ENCODE peak calls at places on chromosomes 11 and 22, in eight cellular contexts. A is spleen, N is left ventricle myocardium inferior, T is uterus, H is breast epithelium, I is lung, J is SK-N-MC, U is HCT116. V is an unnamed sample.

GRCh38 chr11:64859542-64860414 is 15.3 kb upstream of the CDC42BPG start:
- DNase-seq in A (peak; percentile 88), N (no peak), T (no peak), H (no peak), I (no peak), J (no peak), U (no peak), V (no peak)

GRCh38 chr11:62193954-62194353 is 3.9 kb downstream of the SCGB1D1 start:
- DNase-seq in A (no peak), N (no peak), T (no peak), H (no peak), I (no peak), J (no peak), U (no peak), V (no peak)

GRCh38 chr11:13486926-13487660 is 8.7 kb downstream of the PTH start:
- DNase-seq in A (peak; percentile 88), N (peak; percentile 63), T (peak; percentile 23), H (no peak), I (peak; percentile 79), J (no peak), U (no peak), V (no peak)

GRCh38 chr11:68508425-68508824 is 47.9 kb downstream of the PPP6R3 start:
- DNase-seq in A (no peak), N (no peak), T (no peak), H (no peak), I (no peak), J (no peak), U (no peak), V (no peak)

GRCh38 chr11:4922304-4922703 is 1.8 kb downstream of the OR51G1 start:
- DNase-seq in A (no peak), N (no peak), T (no peak), H (no peak), I (no peak), J (no peak), U (no peak), V (no peak)

GRCh38 chr11:95296165-95296564 is 65.2 kb upstream of the SESN3 start:
- DNase-seq in A (no peak), N (no peak), T (peak; percentile 31), H (no peak), I (peak; percentile 70), J (no peak), U (no peak), V (no peak)

GRCh38 chr22:42294034-42294985 is 23.9 kb upstream of the TCF20 start:
- DNase-seq in A (no peak), N (peak; percentile 53), T (no peak), H (no peak), I (no peak), J (peak; percentile 58), U (no peak), V (no peak)

GRCh38 chr11:61860054-61860903 is 31.1 kb downstream of the FADS3 start:
- DNase-seq in A (no peak), N (peak; percentile 82), T (peak; percentile 82), H (peak; percentile 40), I (no peak), J (no peak), U (peak; percentile 43), V (no peak)

GRCh38 chr11:12017865-12018453 is 9.5 kb upstream of the DKK3 start:
- DNase-seq in A (no peak), N (no peak), T (no peak), H (no peak), I (no peak), J (no peak), U (no peak), V (no peak)

GRCh38 chr11:12019337-12019736 is 10.9 kb upstream of the DKK3 start:
- DNase-seq in A (no peak), N (no peak), T (no peak), H (no peak), I (no peak), J (no peak), U (no peak), V (peak; percentile 59)

GRCh38 chr11:12017243-12017678 is 8.8 kb upstream of the DKK3 start:
- DNase-seq in A (no peak), N (no peak), T (no peak), H (no peak), I (no peak), J (no peak), U (no peak), V (no peak)

GRCh38 chr11:12020546-12020945 is 12.1 kb upstream of the DKK3 start:
- DNase-seq in A (no peak), N (no peak), T (no peak), H (no peak), I (no peak), J (no peak), U (no peak), V (no peak)

DNA sequence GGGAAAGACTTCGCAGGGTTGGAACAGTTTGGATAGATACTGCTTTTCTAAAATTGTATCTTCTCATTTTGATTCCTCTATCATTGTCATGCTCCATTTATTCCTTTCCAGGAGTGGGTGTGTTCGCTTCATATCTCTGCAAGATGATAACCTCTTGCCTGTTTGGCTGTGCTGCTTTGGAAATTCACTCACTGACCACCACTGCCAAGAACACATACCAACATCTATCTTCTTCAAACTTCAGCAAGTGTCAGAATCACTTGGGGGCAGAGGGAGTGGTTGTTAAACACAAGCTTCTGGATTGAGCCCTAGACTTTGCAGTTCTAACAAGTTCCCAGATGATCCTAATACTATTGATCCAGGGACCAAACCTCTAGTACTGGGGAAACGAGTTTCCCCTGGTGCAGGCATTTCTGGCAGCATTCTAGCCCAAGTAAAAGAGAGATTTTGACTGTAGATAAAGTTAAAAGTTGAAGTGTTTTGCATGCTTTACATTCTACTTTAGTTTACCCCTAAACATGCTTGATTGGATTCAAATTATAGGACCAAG is 11.5 kb upstream of the DKK3 start:
- DNase-seq in A (no peak), N (no peak), T (no peak), H (no peak), I (no peak), J (no peak), U (no peak), V (no peak)
- H3K27ac ChIP-seq in A (no peak overlapping the region), N (peak overlapping the region; percentile 88), T (peak overlapping the region; percentile 15), H (peak overlapping the region; percentile 64), I (no peak overlapping the region), J (no peak overlapping the region), U (no peak overlapping the region), V (peak overlapping the region; percentile 36)

GRCh38 chr11:114209904-114210303 is 86.3 kb upstream of the NNMT start:
- DNase-seq in A (no peak), N (no peak), T (no peak), H (no peak), I (no peak), J (no peak), U (no peak), V (no peak)

GRCh38 chr11:114208371-114208770 is 87.8 kb upstream of the NNMT start:
- DNase-seq in A (no peak), N (no peak), T (no peak), H (no peak), I (no peak), J (no peak), U (no peak), V (no peak)

GRCh38 chr11:114213622-114214021 is 82.6 kb upstream of the NNMT start:
- DNase-seq in A (no peak), N (no peak), T (no peak), H (no peak), I (no peak), J (no peak), U (no peak), V (no peak)

GRCh38 chr11:114209343-114209742 is 86.9 kb upstream of the NNMT start:
- DNase-seq in A (no peak), N (no peak), T (no peak), H (no peak), I (no peak), J (no peak), U (no peak), V (no peak)

GRCh38 chr11:114211444-114212122 is 84.6 kb upstream of the NNMT start:
- DNase-seq in A (no peak), N (no peak), T (no peak), H (no peak), I (no peak), J (no peak), U (no peak), V (no peak)
- H3K27ac ChIP-seq in A (no peak overlapping the region), N (no peak overlapping the region), T (no peak overlapping the region), H (no peak overlapping the region), I (peak overlapping the region; percentile 2), J (no peak overlapping the region), U (no peak overlapping the region), V (no peak overlapping the region)

GRCh38 chr11:86926975-86927374 is 28.2 kb downstream of the FZD4 start:
- DNase-seq in A (no peak), N (no peak), T (no peak), H (no peak), I (no peak), J (no peak), U (no peak), V (no peak)

GRCh38 chr11:86918943-86919342 is 36.3 kb downstream of the FZD4 start:
- DNase-seq in A (no peak), N (no peak), T (no peak), H (no peak), I (no peak), J (no peak), U (no peak), V (no peak)

GRCh38 chr11:86922225-86922624 is 33.0 kb downstream of the FZD4 start:
- DNase-seq in A (no peak), N (no peak), T (no peak), H (no peak), I (no peak), J (no peak), U (no peak), V (no peak)

GRCh38 chr11:86919557-86920210 is 35.5 kb downstream of the FZD4 start:
- DNase-seq in A (no peak), N (no peak), T (no peak), H (no peak), I (no peak), J (peak; percentile 71), U (peak; percentile 54), V (peak; percentile 7)

GRCh38 chr11:86923993-86924766 is 31.0 kb downstream of the FZD4 start:
- DNase-seq in A (no peak), N (no peak), T (no peak), H (no peak), I (no peak), J (no peak), U (no peak), V (no peak)
- H3K27ac ChIP-seq in A (no peak overlapping the region), N (peak overlapping the region; percentile 13), T (peak overlapping the region; percentile 62), H (no peak overlapping the region), I (no peak overlapping the region), J (peak overlapping the region; percentile 26), U (no peak overlapping the region), V (no peak overlapping the region)

GRCh38 chr22:41197046-41197807 is 7.9 kb upstream of the L3MBTL2 start:
- DNase-seq in A (peak; percentile 94), N (peak; percentile 87), T (peak; percentile 79), H (peak; percentile 57), I (peak; percentile 84), J (no peak), U (no peak), V (peak; percentile 70)

GRCh38 chr22:41201146-41201545 is 4.0 kb upstream of the L3MBTL2 start:
- DNase-seq in A (no peak), N (no peak), T (no peak), H (no peak), I (no peak), J (no peak), U (no peak), V (no peak)

GRCh38 chr22:41203118-41203517 is 2.0 kb upstream of the L3MBTL2 start:
- DNase-seq in A (no peak), N (no peak), T (no peak), H (no peak), I (no peak), J (no peak), U (no peak), V (no peak)

GRCh38 chr22:41193829-41194228 is 11.3 kb upstream of the L3MBTL2 start:
- DNase-seq in A (no peak), N (no peak), T (no peak), H (no peak), I (no peak), J (no peak), U (no peak), V (no peak)

DNA sequence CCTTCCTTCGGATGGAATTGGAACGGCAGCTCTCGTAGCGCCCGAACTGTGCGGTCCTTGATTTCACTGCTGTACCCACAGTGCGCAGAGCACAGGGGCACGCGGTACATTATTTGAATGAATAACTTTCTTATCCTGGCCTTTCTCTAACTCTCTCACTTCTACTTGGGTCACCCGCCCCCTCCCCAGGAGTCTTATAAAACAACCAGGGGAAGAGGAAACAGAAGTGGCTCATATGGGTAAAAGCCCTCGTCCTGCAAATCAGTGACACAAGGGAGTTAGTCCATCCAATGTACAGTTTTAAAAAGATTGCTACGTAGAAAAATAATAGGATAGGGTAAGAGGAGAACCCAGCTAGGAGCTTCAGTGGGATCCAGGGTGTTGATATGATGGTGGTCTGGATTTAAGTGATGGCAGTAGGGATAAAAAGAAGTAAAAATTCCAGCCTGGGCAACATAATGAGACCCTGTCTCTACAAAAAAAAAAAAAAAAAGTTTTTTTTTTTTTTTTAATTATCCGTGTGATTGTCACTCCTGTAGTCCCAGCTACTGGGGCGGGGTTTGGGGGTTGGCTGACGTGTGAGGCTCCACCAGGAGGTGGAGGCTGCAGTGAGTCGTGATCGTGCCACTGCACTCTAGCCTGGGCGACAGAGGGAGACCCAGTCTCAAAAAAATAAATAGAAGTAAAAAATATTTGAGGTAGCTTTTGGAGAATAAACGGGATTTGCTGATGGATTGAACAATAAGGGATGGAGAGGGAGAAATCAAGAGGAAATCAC is 7.1 kb upstream of the L3MBTL2 start:
- DNase-seq in A (no peak), N (peak; percentile 52), T (no peak), H (peak; percentile 40), I (no peak), J (no peak), U (no peak), V (no peak)
- H3K27ac ChIP-seq in A (no peak overlapping the region), N (peak overlapping the region; percentile 80), T (peak overlapping the region; percentile 49), H (peak overlapping the region; percentile 54), I (peak overlapping the region; percentile 56), J (no peak overlapping the region), U (peak overlapping the region; percentile 11), V (peak overlapping the region; percentile 44)

V was measured in caudate nucleus.